ENCODE peak calls at places on chromosomes 5 and 9, in six cellular contexts. J, Y, C, T, H and R are unnamed samples.

GRCh38 chr9:76559283-76559682 is 100.3 kb downstream of the GCNT1 start:
- DNase-seq in J (no peak), Y (no peak), C (no peak), T (no peak), H (no peak), R (no peak)

GRCh38 chr9:94150279-94150828 is 66.1 kb downstream of the PTPDC1 start:
- DNase-seq in J (peak; percentile 32), Y (no peak), C (no peak), T (no peak), H (no peak), R (no peak)

GRCh38 chr9:116837038-116837998 is 150.2 kb downstream of the TRIM32 start:
- DNase-seq in J (peak; percentile 4), Y (no peak), C (no peak), T (peak; percentile 67), H (no peak), R (no peak)

GRCh38 chr9:124491049-124491975 is 15.9 kb downstream of the NR5A1 start:
- DNase-seq in J (no peak), Y (no peak), C (no peak), T (no peak), H (no peak), R (no peak)

GRCh38 chr9:84669293-84670105 is at the start of gene NTRK2:
- DNase-seq in J (peak; percentile 27), Y (peak; percentile 54), C (no peak), T (no peak), H (no peak), R (no peak)

GRCh38 chr5:13553896-13554295 is 390.6 kb downstream of the DNAH5 start:
- DNase-seq in J (peak; percentile 36), Y (peak; percentile 72), C (no peak), T (no peak), H (no peak), R (no peak)

GRCh38 chr9:13728917-13729811 is 449.7 kb upstream of the MPDZ start:
- DNase-seq in J (peak; percentile 68), Y (no peak), C (no peak), T (no peak), H (no peak), R (no peak)

GRCh38 chr9:126117158-126117425 is 209.5 kb upstream of the MVB12B start:
- DNase-seq in J (no peak), Y (no peak), C (no peak), T (no peak), H (no peak), R (no peak)

GRCh38 chr5:9782806-9783560 is 152.8 kb upstream of the TAS2R1 start:
- DNase-seq in J (peak; percentile 70), Y (no peak), C (no peak), T (no peak), H (no peak), R (no peak)

GRCh38 chr5:143402464-143403356 is 776 bp downstream of the NR3C1 start:
- DNase-seq in J (peak; percentile 60), Y (peak; percentile 52), C (peak; percentile 67), T (peak; percentile 70), H (peak; percentile 25), R (no peak)

GRCh38 chr9:37034938-37035471 is 937 bp upstream of the PAX5 start:
- DNase-seq in J (peak; percentile 13), Y (peak; percentile 52), C (no peak), T (no peak), H (no peak), R (no peak)

GRCh38 chr5:149147673-149148072 is 6.4 kb downstream of the ABLIM3 start:
- DNase-seq in J (peak; percentile 76), Y (no peak), C (no peak), T (no peak), H (no peak), R (no peak)

GRCh38 chr5:170805666-170806065 is 22.1 kb downstream of the GABRP start:
- DNase-seq in J (no peak), Y (no peak), C (no peak), T (no peak), H (no peak), R (no peak)

GRCh38 chr9:88173378-88173999 is 35.2 kb upstream of the SPATA31C2 start:
- DNase-seq in J (peak; percentile 82), Y (peak; percentile 66), C (peak; percentile 81), T (no peak), H (peak; percentile 28), R (peak; percentile 44)

GRCh38 chr9:5510991-5511390 is 660 bp downstream of the PDCD1LG2 start:
- DNase-seq in J (peak; percentile 22), Y (no peak), C (no peak), T (no peak), H (no peak), R (no peak)

GRCh38 chr5:154647760-154648143 is 107.4 kb upstream of the LARP1 start:
- DNase-seq in J (no peak), Y (no peak), C (no peak), T (no peak), H (no peak), R (no peak)

GRCh38 chr5:40359093-40359492 is 320.6 kb upstream of the PTGER4 start:
- DNase-seq in J (peak; percentile 15), Y (no peak), C (no peak), T (no peak), H (no peak), R (no peak)

GRCh38 chr9:35771079-35771441 is 17.0 kb upstream of the MSMP start:
- DNase-seq in J (no peak), Y (no peak), C (no peak), T (peak; percentile 61), H (no peak), R (no peak)

GRCh38 chr9:114446036-114446435 is 58.3 kb upstream of the AKNA start:
- DNase-seq in J (peak; percentile 68), Y (no peak), C (peak; percentile 13), T (no peak), H (no peak), R (peak; percentile 49)

GRCh38 chr5:55679556-55679955 is 32.6 kb downstream of the SLC38A9 start:
- DNase-seq in J (no peak), Y (no peak), C (no peak), T (no peak), H (no peak), R (no peak)

GRCh38 chr5:110590187-110590586 is 136.3 kb downstream of the TMEM232 start:
- DNase-seq in J (peak; percentile 9), Y (no peak), C (peak; percentile 43), T (no peak), H (no peak), R (no peak)

GRCh38 chr9:124377551-124377950 is 37.7 kb downstream of the PSMB7 start:
- DNase-seq in J (no peak), Y (no peak), C (no peak), T (no peak), H (no peak), R (no peak)

GRCh38 chr9:129763235-129763917 is 10.5 kb upstream of the PTGES start:
- DNase-seq in J (peak; percentile 50), Y (no peak), C (no peak), T (no peak), H (no peak), R (no peak)

GRCh38 chr9:11915699-11916098 is 777.5 kb upstream of the TYRP1 start:
- DNase-seq in J (no peak), Y (no peak), C (no peak), T (no peak), H (no peak), R (no peak)

GRCh38 chr5:17302590-17302989 is 85.2 kb downstream of the BASP1 start:
- DNase-seq in J (no peak), Y (no peak), C (no peak), T (no peak), H (no peak), R (no peak)

GRCh38 chr5:34499001-34499734 is 157.0 kb upstream of the RAI14 start:
- DNase-seq in J (peak; percentile 94), Y (no peak), C (no peak), T (no peak), H (no peak), R (no peak)